ENCODE peak calls at places on chromosomes 4 and X, in seven cellular contexts. One of them, this sample, is unnamed.

GRCh38 chr4:128854433-128854832 is 44.9 kb downstream of the JADE1 start:
- DNase-seq in activated CD4-positive, alpha-beta T cell treated with anti-CD3 and anti-CD28 coated beads, Interleukin-2, amount 50 U/mL, for 1 hour: no peak
- DNase-seq in NCI-H1436: no peak
- DNase-seq in AG08395: peak
- DNase-seq in CD4-positive, alpha-beta T cell: no peak
- DNase-seq in H54: no peak
- DNase-seq in mesothelial cell of epicardium: no peak
- DNase-seq in this sample: peak

GRCh38 chr4:27062256-27062655 is 201.6 kb downstream of the STIM2 start:
- DNase-seq in AG08395: no peak
- DNase-seq in activated CD4-positive, alpha-beta T cell treated with anti-CD3 and anti-CD28 coated beads, Interleukin-2, amount 50 U/mL, for 1 hour: no peak
- DNase-seq in CD4-positive, alpha-beta T cell: no peak
- DNase-seq in H54: no peak
- DNase-seq in mesothelial cell of epicardium: no peak
- DNase-seq in NCI-H1436: no peak
- DNase-seq in this sample: no peak

GRCh38 chrX:129577473-129577872 is 37.4 kb downstream of the OCRL start:
- DNase-seq in NCI-H1436: no peak
- DNase-seq in activated CD4-positive, alpha-beta T cell treated with anti-CD3 and anti-CD28 coated beads, Interleukin-2, amount 50 U/mL, for 1 hour: no peak
- DNase-seq in H54: peak
- DNase-seq in AG08395: peak
- DNase-seq in CD4-positive, alpha-beta T cell: no peak
- DNase-seq in mesothelial cell of epicardium: no peak
- DNase-seq in this sample: no peak

GRCh38 chrX:107721318-107721717 is 54.3 kb downstream of the TSC22D3 start:
- DNase-seq in AG08395: no peak
- DNase-seq in CD4-positive, alpha-beta T cell: no peak
- DNase-seq in mesothelial cell of epicardium: no peak
- DNase-seq in activated CD4-positive, alpha-beta T cell treated with anti-CD3 and anti-CD28 coated beads, Interleukin-2, amount 50 U/mL, for 1 hour: no peak
- DNase-seq in NCI-H1436: no peak
- DNase-seq in H54: no peak
- DNase-seq in this sample: no peak

GRCh38 chr4:103074598-103075434 is 1.7 kb downstream of the SLC9B2 start:
- DNase-seq in AG08395: no peak
- DNase-seq in mesothelial cell of epicardium: no peak
- DNase-seq in activated CD4-positive, alpha-beta T cell treated with anti-CD3 and anti-CD28 coated beads, Interleukin-2, amount 50 U/mL, for 1 hour: no peak
- DNase-seq in NCI-H1436: no peak
- DNase-seq in CD4-positive, alpha-beta T cell: no peak
- DNase-seq in H54: no peak
- DNase-seq in this sample: no peak

GRCh38 chr4:143195581-143195980 is 10.9 kb downstream of the USP38 start:
- DNase-seq in AG08395: no peak
- DNase-seq in activated CD4-positive, alpha-beta T cell treated with anti-CD3 and anti-CD28 coated beads, Interleukin-2, amount 50 U/mL, for 1 hour: no peak
- DNase-seq in NCI-H1436: no peak
- DNase-seq in mesothelial cell of epicardium: no peak
- DNase-seq in CD4-positive, alpha-beta T cell: no peak
- DNase-seq in H54: no peak
- DNase-seq in this sample: no peak

GRCh38 chr4:129668092-129668491 is 572.1 kb downstream of the C4orf33 start:
- DNase-seq in H54: no peak
- DNase-seq in mesothelial cell of epicardium: no peak
- DNase-seq in AG08395: no peak
- DNase-seq in activated CD4-positive, alpha-beta T cell treated with anti-CD3 and anti-CD28 coated beads, Interleukin-2, amount 50 U/mL, for 1 hour: no peak
- DNase-seq in CD4-positive, alpha-beta T cell: no peak
- DNase-seq in NCI-H1436: no peak
- DNase-seq in this sample: no peak

GRCh38 chr4:112897548-112897947 is 151.9 kb upstream of the ANK2 start:
- DNase-seq in H54: no peak
- DNase-seq in mesothelial cell of epicardium: no peak
- DNase-seq in NCI-H1436: no peak
- DNase-seq in AG08395: no peak
- DNase-seq in CD4-positive, alpha-beta T cell: no peak
- DNase-seq in activated CD4-positive, alpha-beta T cell treated with anti-CD3 and anti-CD28 coated beads, Interleukin-2, amount 50 U/mL, for 1 hour: no peak
- DNase-seq in this sample: no peak

GRCh38 chr4:184854673-184855072 is 28.9 kb upstream of the ACSL1 start:
- DNase-seq in H54: no peak
- DNase-seq in AG08395: no peak
- DNase-seq in mesothelial cell of epicardium: no peak
- DNase-seq in activated CD4-positive, alpha-beta T cell treated with anti-CD3 and anti-CD28 coated beads, Interleukin-2, amount 50 U/mL, for 1 hour: no peak
- DNase-seq in CD4-positive, alpha-beta T cell: no peak
- DNase-seq in NCI-H1436: no peak
- DNase-seq in this sample: no peak

GRCh38 chr4:66853845-66854244 is 691.5 kb downstream of the CENPC start:
- DNase-seq in AG08395: no peak
- DNase-seq in H54: no peak
- DNase-seq in activated CD4-positive, alpha-beta T cell treated with anti-CD3 and anti-CD28 coated beads, Interleukin-2, amount 50 U/mL, for 1 hour: no peak
- DNase-seq in mesothelial cell of epicardium: no peak
- DNase-seq in CD4-positive, alpha-beta T cell: no peak
- DNase-seq in NCI-H1436: no peak
- DNase-seq in this sample: no peak

GRCh38 chr4:94545296-94545695 is 93.6 kb downstream of the PDLIM5 start:
- DNase-seq in activated CD4-positive, alpha-beta T cell treated with anti-CD3 and anti-CD28 coated beads, Interleukin-2, amount 50 U/mL, for 1 hour: no peak
- DNase-seq in AG08395: peak
- DNase-seq in NCI-H1436: no peak
- DNase-seq in CD4-positive, alpha-beta T cell: no peak
- DNase-seq in mesothelial cell of epicardium: no peak
- DNase-seq in H54: no peak
- DNase-seq in this sample: no peak

GRCh38 chr4:26937136-26937535 is 76.5 kb downstream of the STIM2 start:
- DNase-seq in NCI-H1436: no peak
- DNase-seq in activated CD4-positive, alpha-beta T cell treated with anti-CD3 and anti-CD28 coated beads, Interleukin-2, amount 50 U/mL, for 1 hour: no peak
- DNase-seq in mesothelial cell of epicardium: no peak
- DNase-seq in CD4-positive, alpha-beta T cell: no peak
- DNase-seq in AG08395: no peak
- DNase-seq in H54: no peak
- DNase-seq in this sample: no peak

GRCh38 chr4:71270901-71271300 is 67.9 kb upstream of the SLC4A4 start:
- DNase-seq in NCI-H1436: no peak
- DNase-seq in AG08395: no peak
- DNase-seq in CD4-positive, alpha-beta T cell: no peak
- DNase-seq in activated CD4-positive, alpha-beta T cell treated with anti-CD3 and anti-CD28 coated beads, Interleukin-2, amount 50 U/mL, for 1 hour: peak
- DNase-seq in H54: no peak
- DNase-seq in mesothelial cell of epicardium: no peak
- DNase-seq in this sample: no peak

GRCh38 chr4:26356067-26356466 is 35.3 kb downstream of the RBPJ start:
- DNase-seq in NCI-H1436: no peak
- DNase-seq in mesothelial cell of epicardium: no peak
- DNase-seq in activated CD4-positive, alpha-beta T cell treated with anti-CD3 and anti-CD28 coated beads, Interleukin-2, amount 50 U/mL, for 1 hour: no peak
- DNase-seq in AG08395: peak
- DNase-seq in H54: no peak
- DNase-seq in CD4-positive, alpha-beta T cell: no peak
- DNase-seq in this sample: no peak

GRCh38 chrX:151633157-151633556 is 62.1 kb upstream of the PRRG3 start:
- DNase-seq in mesothelial cell of epicardium: no peak
- DNase-seq in H54: no peak
- DNase-seq in activated CD4-positive, alpha-beta T cell treated with anti-CD3 and anti-CD28 coated beads, Interleukin-2, amount 50 U/mL, for 1 hour: no peak
- DNase-seq in CD4-positive, alpha-beta T cell: no peak
- DNase-seq in NCI-H1436: no peak
- DNase-seq in AG08395: no peak
- DNase-seq in this sample: no peak

GRCh38 chrX:41475166-41475565 is 28.0 kb downstream of the NYX start:
- DNase-seq in activated CD4-positive, alpha-beta T cell treated with anti-CD3 and anti-CD28 coated beads, Interleukin-2, amount 50 U/mL, for 1 hour: no peak
- DNase-seq in H54: no peak
- DNase-seq in NCI-H1436: no peak
- DNase-seq in mesothelial cell of epicardium: no peak
- DNase-seq in CD4-positive, alpha-beta T cell: no peak
- DNase-seq in AG08395: no peak
- DNase-seq in this sample: no peak

GRCh38 chr4:25378130-25378743 is 1.2 kb downstream of the ANAPC4 start:
- DNase-seq in activated CD4-positive, alpha-beta T cell treated with anti-CD3 and anti-CD28 coated beads, Interleukin-2, amount 50 U/mL, for 1 hour: no peak
- DNase-seq in AG08395: no peak
- DNase-seq in NCI-H1436: no peak
- DNase-seq in CD4-positive, alpha-beta T cell: no peak
- DNase-seq in mesothelial cell of epicardium: no peak
- DNase-seq in H54: no peak
- DNase-seq in this sample: no peak

GRCh38 chr4:87995435-87995834 is 12.0 kb upstream of the PKD2 start:
- DNase-seq in H54: no peak
- DNase-seq in AG08395: no peak
- DNase-seq in CD4-positive, alpha-beta T cell: no peak
- DNase-seq in mesothelial cell of epicardium: no peak
- DNase-seq in activated CD4-positive, alpha-beta T cell treated with anti-CD3 and anti-CD28 coated beads, Interleukin-2, amount 50 U/mL, for 1 hour: no peak
- DNase-seq in NCI-H1436: no peak
- DNase-seq in this sample: no peak

GRCh38 chrX:96407043-96407442 is 277.6 kb upstream of the DIAPH2 start:
- DNase-seq in AG08395: peak
- DNase-seq in activated CD4-positive, alpha-beta T cell treated with anti-CD3 and anti-CD28 coated beads, Interleukin-2, amount 50 U/mL, for 1 hour: no peak
- DNase-seq in NCI-H1436: no peak
- DNase-seq in H54: no peak
- DNase-seq in mesothelial cell of epicardium: peak
- DNase-seq in CD4-positive, alpha-beta T cell: no peak
- DNase-seq in this sample: no peak

GRCh38 chr4:179307297-179308136 is 1865.3 kb upstream of the AGA start:
- DNase-seq in AG08395: peak
- DNase-seq in CD4-positive, alpha-beta T cell: no peak
- DNase-seq in H54: no peak
- DNase-seq in mesothelial cell of epicardium: no peak
- DNase-seq in activated CD4-positive, alpha-beta T cell treated with anti-CD3 and anti-CD28 coated beads, Interleukin-2, amount 50 U/mL, for 1 hour: no peak
- DNase-seq in NCI-H1436: peak
- DNase-seq in this sample: no peak

GRCh38 chr4:7876096-7876993 is 63.3 kb downstream of the AFAP1 start:
- DNase-seq in H54: no peak
- DNase-seq in AG08395: peak
- DNase-seq in mesothelial cell of epicardium: no peak
- DNase-seq in CD4-positive, alpha-beta T cell: peak
- DNase-seq in activated CD4-positive, alpha-beta T cell treated with anti-CD3 and anti-CD28 coated beads, Interleukin-2, amount 50 U/mL, for 1 hour: peak
- DNase-seq in NCI-H1436: no peak
- DNase-seq in this sample: no peak

GRCh38 chrX:3451566-3451965 is 105.1 kb upstream of the MXRA5 start:
- DNase-seq in mesothelial cell of epicardium: no peak
- DNase-seq in AG08395: no peak
- DNase-seq in activated CD4-positive, alpha-beta T cell treated with anti-CD3 and anti-CD28 coated beads, Interleukin-2, amount 50 U/mL, for 1 hour: no peak
- DNase-seq in CD4-positive, alpha-beta T cell: no peak
- DNase-seq in NCI-H1436: no peak
- DNase-seq in H54: no peak
- DNase-seq in this sample: no peak

GRCh38 chrX:46572295-46572936 is 1.1 kb upstream of the CHST7 start:
- DNase-seq in CD4-positive, alpha-beta T cell: peak
- DNase-seq in NCI-H1436: no peak
- DNase-seq in activated CD4-positive, alpha-beta T cell treated with anti-CD3 and anti-CD28 coated beads, Interleukin-2, amount 50 U/mL, for 1 hour: peak
- DNase-seq in H54: no peak
- DNase-seq in mesothelial cell of epicardium: no peak
- DNase-seq in AG08395: no peak
- DNase-seq in this sample: peak

GRCh38 chr4:109699553-109700225 is 3.6 kb downstream of the CASP6 start:
- DNase-seq in activated CD4-positive, alpha-beta T cell treated with anti-CD3 and anti-CD28 coated beads, Interleukin-2, amount 50 U/mL, for 1 hour: no peak
- DNase-seq in AG08395: no peak
- DNase-seq in mesothelial cell of epicardium: no peak
- DNase-seq in NCI-H1436: no peak
- DNase-seq in CD4-positive, alpha-beta T cell: no peak
- DNase-seq in H54: no peak
- DNase-seq in this sample: no peak

GRCh38 chrX:69155786-69156520 is 9.3 kb downstream of the PJA1 start:
- DNase-seq in H54: no peak
- DNase-seq in CD4-positive, alpha-beta T cell: no peak
- DNase-seq in NCI-H1436: no peak
- DNase-seq in activated CD4-positive, alpha-beta T cell treated with anti-CD3 and anti-CD28 coated beads, Interleukin-2, amount 50 U/mL, for 1 hour: no peak
- DNase-seq in AG08395: no peak
- DNase-seq in mesothelial cell of epicardium: no peak
- DNase-seq in this sample: no peak

GRCh38 chrX:121958886-121959285 is 911.5 kb downstream of the GLUD2 start:
- DNase-seq in activated CD4-positive, alpha-beta T cell treated with anti-CD3 and anti-CD28 coated beads, Interleukin-2, amount 50 U/mL, for 1 hour: no peak
- DNase-seq in NCI-H1436: no peak
- DNase-seq in AG08395: peak
- DNase-seq in mesothelial cell of epicardium: no peak
- DNase-seq in H54: no peak
- DNase-seq in CD4-positive, alpha-beta T cell: no peak
- DNase-seq in this sample: no peak

GRCh38 chrX:64202808-64203320 is 2.6 kb downstream of the AMER1 start:
- DNase-seq in H54: no peak
- DNase-seq in mesothelial cell of epicardium: no peak
- DNase-seq in activated CD4-positive, alpha-beta T cell treated with anti-CD3 and anti-CD28 coated beads, Interleukin-2, amount 50 U/mL, for 1 hour: no peak
- DNase-seq in AG08395: peak
- DNase-seq in NCI-H1436: no peak
- DNase-seq in CD4-positive, alpha-beta T cell: no peak
- DNase-seq in this sample: no peak

GRCh38 chrX:116238866-116239265 is 68.3 kb downstream of the AGTR2 start:
- DNase-seq in H54: no peak
- DNase-seq in CD4-positive, alpha-beta T cell: no peak
- DNase-seq in NCI-H1436: no peak
- DNase-seq in activated CD4-positive, alpha-beta T cell treated with anti-CD3 and anti-CD28 coated beads, Interleukin-2, amount 50 U/mL, for 1 hour: no peak
- DNase-seq in AG08395: no peak
- DNase-seq in mesothelial cell of epicardium: no peak
- DNase-seq in this sample: no peak

GRCh38 chrX:112731793-112732192 is 52.1 kb upstream of the LHFPL1 start:
- DNase-seq in AG08395: peak
- DNase-seq in H54: no peak
- DNase-seq in mesothelial cell of epicardium: no peak
- DNase-seq in NCI-H1436: no peak
- DNase-seq in CD4-positive, alpha-beta T cell: no peak
- DNase-seq in activated CD4-positive, alpha-beta T cell treated with anti-CD3 and anti-CD28 coated beads, Interleukin-2, amount 50 U/mL, for 1 hour: no peak
- DNase-seq in this sample: no peak

GRCh38 chrX:12949927-12950656 is 24.8 kb upstream of the TMSB4X start:
- DNase-seq in activated CD4-positive, alpha-beta T cell treated with anti-CD3 and anti-CD28 coated beads, Interleukin-2, amount 50 U/mL, for 1 hour: peak
- DNase-seq in AG08395: peak
- DNase-seq in mesothelial cell of epicardium: no peak
- DNase-seq in CD4-positive, alpha-beta T cell: peak
- DNase-seq in H54: no peak
- DNase-seq in NCI-H1436: no peak
- DNase-seq in this sample: peak

GRCh38 chr4:158858410-158859189 is 89.8 kb downstream of the FNIP2 start:
- DNase-seq in NCI-H1436: no peak
- DNase-seq in AG08395: peak
- DNase-seq in CD4-positive, alpha-beta T cell: no peak
- DNase-seq in H54: no peak
- DNase-seq in mesothelial cell of epicardium: no peak
- DNase-seq in activated CD4-positive, alpha-beta T cell treated with anti-CD3 and anti-CD28 coated beads, Interleukin-2, amount 50 U/mL, for 1 hour: no peak
- DNase-seq in this sample: no peak

GRCh38 chr4:161148051-161148450 is 1015.7 kb downstream of the FSTL5 start:
- DNase-seq in mesothelial cell of epicardium: no peak
- DNase-seq in AG08395: no peak
- DNase-seq in H54: no peak
- DNase-seq in activated CD4-positive, alpha-beta T cell treated with anti-CD3 and anti-CD28 coated beads, Interleukin-2, amount 50 U/mL, for 1 hour: no peak
- DNase-seq in CD4-positive, alpha-beta T cell: no peak
- DNase-seq in NCI-H1436: no peak
- DNase-seq in this sample: no peak

This sample was measured in T-helper 2 cell treated with Interferon-gamma antibody and Interleukin-4, amounts not matched to agents 5 μg/mL and 100 μg/mL, for 36 hours.